ENCODE peak calls at places on chromosomes 5 and 9, in six cellular contexts. C, E, A, O, Y and G are unnamed samples.

GRCh38 chr9:21968331-21969010 is 25.7 kb downstream of the CDKN2A start:
- DNase-seq in O (peak), Y (no peak), E (peak), A (no peak), C (no peak), G (no peak)

GRCh38 chr5:21152611-21153010 is 1164.6 kb upstream of the CDH18 start:
- DNase-seq in C (no peak), Y (peak), E (no peak), A (no peak), O (peak), G (no peak)

GRCh38 chr5:67639311-67639710 is 442.7 kb upstream of the CD180 start:
- DNase-seq in E (no peak), O (peak), C (no peak), A (no peak), Y (no peak), G (peak)

GRCh38 chr9:136808075-136808780 is 480 bp downstream of the RABL6 start:
- DNase-seq in Y (peak), C (no peak), A (no peak), E (peak), O (no peak), G (peak)

GRCh38 chr9:93862877-93863545 is 92.1 kb downstream of the BARX1 start:
- DNase-seq in Y (no peak), A (no peak), C (no peak), O (no peak), E (no peak), G (no peak)

GRCh38 chr5:173888473-173889135 is 455 bp downstream of the CPEB4 start:
- DNase-seq in O (peak), C (peak), A (peak), Y (no peak), E (peak), G (peak)

GRCh38 chr5:66840527-66841013 is 244.4 kb downstream of the MAST4 start:
- DNase-seq in A (no peak), O (peak), E (no peak), C (no peak), Y (no peak), G (no peak)

GRCh38 chr5:124754206-124754927 is 7.9 kb upstream of the ZNF608 start:
- DNase-seq in A (peak), O (no peak), Y (no peak), E (no peak), C (no peak), G (no peak)

GRCh38 chr5:43121565-43122484 is 1.1 kb downstream of the ZNF131 start:
- DNase-seq in A (no peak), C (no peak), O (peak), Y (no peak), E (peak), G (peak)

GRCh38 chr5:73826761-73827450 is 200.9 kb downstream of the ARHGEF28 start:
- DNase-seq in O (peak), C (no peak), A (no peak), Y (peak), E (no peak), G (peak)

GRCh38 chr5:172864161-172864560 is 30.1 kb downstream of the ERGIC1 start:
- DNase-seq in E (no peak), Y (no peak), O (no peak), C (no peak), A (no peak), G (no peak)

GRCh38 chr5:173767580-173768266 is 120.4 kb upstream of the CPEB4 start:
- DNase-seq in O (no peak), A (no peak), Y (no peak), E (no peak), C (no peak), G (no peak)

GRCh38 chr5:32172908-32173393 is 1.2 kb downstream of the GOLPH3 start:
- DNase-seq in A (no peak), O (no peak), C (no peak), E (no peak), Y (no peak), G (no peak)

GRCh38 chr5:44225231-44226160 is 163.7 kb downstream of the FGF10 start:
- DNase-seq in O (no peak), A (no peak), Y (no peak), E (no peak), C (no peak), G (no peak)

GRCh38 chr5:139131062-139131856 is 66.9 kb downstream of the SIL1 start:
- DNase-seq in A (no peak), E (peak), C (peak), O (no peak), Y (no peak), G (peak)

GRCh38 chr9:72476617-72477375 is 44.6 kb upstream of the TMC1 start:
- DNase-seq in C (no peak), E (no peak), O (peak), Y (peak), A (no peak), G (no peak)

GRCh38 chr5:17398439-17398838 is 99.6 kb upstream of the TAF11L2 start:
- DNase-seq in E (no peak), Y (no peak), O (peak), A (peak), C (no peak), G (no peak)
- TF ChIP-seq CTCF in E (no peak), Y (no peak), O (no peak), A (no peak), C (no peak), G (no peak)

GRCh38 chr9:88478236-88478635 is 56.7 kb upstream of the NXNL2 start:
- DNase-seq in E (no peak), C (no peak), O (peak), A (no peak), Y (no peak), G (no peak)

GRCh38 chr9:88476491-88477271 is 58.3 kb upstream of the NXNL2 start:
- DNase-seq in O (peak), A (no peak), C (no peak), Y (no peak), E (peak), G (no peak)

GRCh38 chr9:88477300-88477751 is 57.7 kb upstream of the NXNL2 start:
- DNase-seq in C (no peak), Y (no peak), A (no peak), O (peak), E (no peak), G (no peak)

GRCh38 chr9:88481933-88482332 is 53.0 kb upstream of the NXNL2 start:
- DNase-seq in C (no peak), Y (no peak), E (no peak), A (no peak), O (no peak), G (no peak)
- TF ChIP-seq CTCF in C (no peak), Y (no peak), E (no peak), A (peak), O (no peak), G (no peak)

GRCh38 chr9:108525214-108525613 is 330.6 kb downstream of the ACTL7B start:
- DNase-seq in E (no peak), O (no peak), A (no peak), C (no peak), Y (no peak), G (no peak)

GRCh38 chr9:108530141-108530540 is 325.6 kb downstream of the ACTL7B start:
- DNase-seq in C (no peak), Y (no peak), O (no peak), E (no peak), A (no peak), G (no peak)

GRCh38 chr9:108521063-108521462 is 334.7 kb downstream of the ACTL7B start:
- DNase-seq in Y (peak), O (peak), E (no peak), A (no peak), C (no peak), G (no peak)

DNA sequence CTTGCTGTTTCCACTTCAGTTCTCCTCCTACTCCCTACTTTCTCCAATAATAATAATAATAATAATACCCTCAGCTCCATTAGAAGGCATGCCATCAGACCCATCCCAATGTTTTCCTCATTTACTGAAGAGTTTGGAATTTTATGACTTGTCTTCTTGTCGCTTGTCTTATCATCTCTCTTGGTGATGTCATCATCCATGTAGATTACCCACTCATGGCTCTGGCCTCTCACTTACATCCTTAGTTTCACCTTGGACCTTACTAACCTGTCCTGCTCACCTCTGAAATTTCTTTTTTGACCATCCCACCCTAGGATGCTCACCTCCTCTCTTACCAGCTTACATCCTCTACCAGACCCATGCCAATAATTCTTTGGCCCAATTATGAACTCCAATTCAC is 329.3 kb downstream of the ACTL7B start:
- DNase-seq in E (no peak), O (no peak), C (no peak), A (no peak), Y (no peak), G (no peak)
- TF ChIP-seq CTCF in E (no peak), O (no peak), C (no peak), A (no peak), Y (no peak), G (no peak)

GRCh38 chr5:141637693-141638419 is 1.1 kb downstream of the RELL2 start:
- DNase-seq in O (peak), Y (peak), C (peak), E (peak), A (peak), G (peak)
- TF ChIP-seq CTCF in O (peak), Y (no peak), C (no peak), E (peak), A (peak), G (no peak)

GRCh38 chr9:121267689-121268597 is at the start of gene GSN:
- DNase-seq in A (peak), Y (peak), C (peak), E (peak), O (peak), G (peak)
- TF ChIP-seq CTCF in A (peak), Y (no peak), C (peak), E (peak), O (no peak), G (peak)

GRCh38 chr5:76256116-76256889 is 146.8 kb upstream of the IQGAP2 start:
- DNase-seq in O (peak), E (peak), C (no peak), Y (peak), A (peak), G (peak)
- TF ChIP-seq CTCF in O (peak), E (peak), C (no peak), Y (peak), A (peak), G (no peak)

GRCh38 chr9:20191239-20191840 is 402.5 kb upstream of the SLC24A2 start:
- DNase-seq in C (no peak), O (peak), E (no peak), A (no peak), Y (no peak), G (no peak)
- TF ChIP-seq CTCF in C (no peak), O (peak), E (no peak), A (no peak), Y (no peak), G (no peak)